ENCODE peak calls at places on chromosome 13, in nine cellular contexts. G is IMR-90; N is breast epithelium; C is CD8-positive, alpha-beta memory T cell; B is BJ; Z is HCT116; M is pancreas; Q is fibroblast of pulmonary artery; W is NB4. X is an unnamed sample.

GRCh38 chr13:96473463-96474157 is 383.7 kb downstream of the HS6ST3 start:
- DNase-seq in G (no peak), N (no peak), C (no peak), B (no peak), Z (no peak), M (no peak), Q (peak), W (no peak), X (no peak)

GRCh38 chr13:41492432-41493267 is 35.3 kb downstream of the RGCC start:
- DNase-seq in G (no peak), N (no peak), C (peak), B (no peak), Z (no peak), M (no peak), Q (no peak), W (peak), X (no peak)

GRCh38 chr13:49097374-49097773 is 121.7 kb downstream of the FNDC3A start:
- DNase-seq in G (peak), N (no peak), C (no peak), B (peak), Z (peak), M (no peak), Q (peak), W (no peak), X (no peak)

GRCh38 chr13:27830010-27830409 is 37.7 kb downstream of the GSX1 start:
- DNase-seq in G (no peak), N (no peak), C (peak), B (no peak), Z (peak), M (peak), Q (peak), W (peak), X (no peak)

GRCh38 chr13:31200636-31200970 is 828 bp downstream of the B3GLCT start:
- DNase-seq in G (no peak), N (peak), C (no peak), B (no peak), Z (no peak), M (peak), Q (no peak), W (peak), X (peak)

GRCh38 chr13:79581870-79582315 is 100.9 kb downstream of the NDFIP2 start:
- DNase-seq in G (peak), N (no peak), C (no peak), B (no peak), Z (peak), M (no peak), Q (peak), W (no peak), X (no peak)

GRCh38 chr13:26473571-26474230 is 83.8 kb upstream of the WASF3 start:
- DNase-seq in G (no peak), N (no peak), C (no peak), B (no peak), Z (no peak), M (no peak), Q (no peak), W (no peak), X (no peak)

GRCh38 chr13:44396963-44397580 is 23.4 kb downstream of the SERP2 start:
- DNase-seq in G (peak), N (no peak), C (no peak), B (peak), Z (no peak), M (no peak), Q (peak), W (no peak), X (no peak)

GRCh38 chr13:94595006-94595942 is 678 bp downstream of the TGDS start:
- DNase-seq in G (peak), N (no peak), C (no peak), B (no peak), Z (no peak), M (no peak), Q (peak), W (peak), X (no peak)

GRCh38 chr13:52010890-52011689 is at the start of gene ATP7B:
- DNase-seq in G (no peak), N (no peak), C (no peak), B (no peak), Z (no peak), M (peak), Q (no peak), W (peak), X (no peak)

GRCh38 chr13:106104281-106104901 is 431.1 kb downstream of the EFNB2 start:
- DNase-seq in G (peak), N (no peak), C (no peak), B (peak), Z (peak), M (no peak), Q (peak), W (no peak), X (no peak)

DNA sequence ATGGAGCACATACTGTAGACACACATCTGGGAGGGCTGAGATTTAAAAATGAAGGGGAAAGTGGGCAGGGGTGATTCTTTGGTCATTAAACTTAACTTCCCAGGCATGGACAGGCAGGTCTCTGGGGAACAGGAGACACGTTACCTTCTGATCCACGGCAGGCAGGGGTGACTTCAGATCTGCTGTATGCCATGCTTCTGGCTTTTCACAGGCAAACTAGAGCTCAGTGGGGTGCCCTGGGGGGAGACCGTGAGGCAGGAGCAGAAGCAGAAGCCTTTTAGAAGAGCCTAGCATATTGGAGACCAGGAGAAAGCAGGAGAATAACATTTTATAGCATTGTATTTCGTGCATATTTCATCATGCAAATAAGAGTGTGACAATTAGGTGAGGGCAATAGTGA is 169.7 kb upstream of the KL start:
- DNase-seq in G (no peak), N (no peak), C (no peak), B (no peak), Z (no peak), M (no peak), Q (no peak), W (no peak), X (no peak)
- H3K4me3 ChIP-seq in G (no peak), N (no peak), C (no peak), B (no peak), Z (no peak), M (no peak), Q (no peak), W (no peak), X (no peak)

GRCh38 chr13:24670927-24671326 is 9.3 kb upstream of the ATP12A start:
- DNase-seq in G (no peak), N (no peak), C (no peak), B (no peak), Z (peak), M (no peak), Q (peak), W (peak), X (no peak)
- H3K4me3 ChIP-seq in G (no peak), N (no peak), C (no peak), B (peak), Z (peak), M (no peak), Q (no peak), W (no peak), X (no peak)

DNA sequence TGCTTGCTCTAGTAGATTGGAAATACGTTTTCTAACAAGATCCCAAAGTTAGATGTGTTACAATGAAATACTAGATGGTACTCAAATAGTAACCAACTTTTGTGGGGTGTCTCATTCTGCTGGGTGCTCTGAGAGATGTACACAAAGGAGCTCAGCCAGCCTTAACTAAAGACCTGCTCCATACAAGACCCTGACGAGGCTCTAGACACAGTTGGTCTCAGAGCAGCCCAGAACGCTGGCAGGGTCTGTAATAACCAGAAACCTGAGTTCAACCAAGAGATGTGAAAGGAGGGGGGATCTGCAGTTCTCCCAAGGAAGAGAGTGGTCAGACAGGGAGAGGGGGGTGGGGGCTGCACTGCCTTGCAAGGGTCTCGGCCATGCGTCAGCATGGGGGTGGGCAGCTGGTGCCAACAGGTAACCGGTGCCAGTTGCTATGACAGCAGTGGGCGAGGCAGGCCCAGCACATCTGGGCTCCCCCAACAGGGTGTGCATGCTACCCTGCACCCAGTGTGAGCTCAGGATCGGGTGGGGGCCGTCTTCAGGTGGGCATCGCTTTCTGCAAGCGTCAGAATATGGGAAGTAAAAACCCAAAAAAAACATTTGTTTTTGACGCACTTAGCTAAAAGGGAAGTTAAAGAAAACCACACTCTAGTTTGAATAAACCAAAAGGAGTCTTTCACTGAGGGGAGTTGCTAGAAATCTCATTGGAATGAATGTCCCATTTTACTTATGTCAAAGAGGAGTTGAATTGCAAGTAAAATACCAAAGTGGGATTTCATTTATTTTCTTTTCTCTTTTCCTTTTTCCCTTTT is 68.0 kb upstream of the GPR183 start:
- DNase-seq in G (no peak), N (no peak), C (peak), B (no peak), Z (no peak), M (no peak), Q (no peak), W (peak), X (no peak)
- H3K4me3 ChIP-seq in G (no peak), N (no peak), C (peak), B (no peak), Z (no peak), M (no peak), Q (no peak), W (no peak), X (no peak)

GRCh38 chr13:25046985-25047660 is 48.8 kb upstream of the PABPC3 start:
- DNase-seq in G (peak), N (no peak), C (no peak), B (no peak), Z (no peak), M (no peak), Q (peak), W (no peak), X (no peak)
- H3K4me3 ChIP-seq in G (peak), N (peak), C (no peak), B (peak), Z (no peak), M (peak), Q (peak), W (no peak), X (peak)